ENCODE peak calls at places on chromosomes 5 and 9, in five cellular contexts. One of them, this sample, is unnamed.

GRCh38 chr5:39283231-39283818 is 64.0 kb upstream of the FYB1 start:
- DNase-seq in sigmoid colon: no peak
- DNase-seq in anterior cingulate cortex: peak
- DNase-seq in cerebellar cortex: peak
- DNase-seq in stimulated activated CD8-positive, alpha-beta memory T cell treated with anti-CD3 and anti-CD28 coated beads, Interleukin-15, amount 100 ng/mL, for 4 hours: peak
- DNase-seq in this sample: no peak

GRCh38 chr5:1552469-1553255 is 28.9 kb upstream of the LPCAT1 start:
- DNase-seq in cerebellar cortex: peak
- DNase-seq in stimulated activated CD8-positive, alpha-beta memory T cell treated with anti-CD3 and anti-CD28 coated beads, Interleukin-15, amount 100 ng/mL, for 4 hours: no peak
- DNase-seq in sigmoid colon: peak
- DNase-seq in anterior cingulate cortex: peak
- DNase-seq in this sample: peak

GRCh38 chr5:139459451-139459934 is 3.0 kb downstream of the ECSCR start:
- DNase-seq in cerebellar cortex: no peak
- DNase-seq in anterior cingulate cortex: no peak
- DNase-seq in stimulated activated CD8-positive, alpha-beta memory T cell treated with anti-CD3 and anti-CD28 coated beads, Interleukin-15, amount 100 ng/mL, for 4 hours: no peak
- DNase-seq in sigmoid colon: peak
- DNase-seq in this sample: no peak

GRCh38 chr5:167061695-167062094 is 1229.8 kb upstream of the WWC1 start:
- DNase-seq in cerebellar cortex: no peak
- DNase-seq in stimulated activated CD8-positive, alpha-beta memory T cell treated with anti-CD3 and anti-CD28 coated beads, Interleukin-15, amount 100 ng/mL, for 4 hours: no peak
- DNase-seq in sigmoid colon: no peak
- DNase-seq in anterior cingulate cortex: no peak
- DNase-seq in this sample: no peak

GRCh38 chr9:21837501-21837900 is 35.1 kb downstream of the MTAP start:
- DNase-seq in cerebellar cortex: no peak
- DNase-seq in stimulated activated CD8-positive, alpha-beta memory T cell treated with anti-CD3 and anti-CD28 coated beads, Interleukin-15, amount 100 ng/mL, for 4 hours: no peak
- DNase-seq in anterior cingulate cortex: no peak
- DNase-seq in sigmoid colon: no peak
- DNase-seq in this sample: no peak

GRCh38 chr5:126503602-126504104 is 80.4 kb downstream of the GRAMD2B start:
- DNase-seq in anterior cingulate cortex: no peak
- DNase-seq in cerebellar cortex: no peak
- DNase-seq in sigmoid colon: peak
- DNase-seq in stimulated activated CD8-positive, alpha-beta memory T cell treated with anti-CD3 and anti-CD28 coated beads, Interleukin-15, amount 100 ng/mL, for 4 hours: no peak
- DNase-seq in this sample: no peak

GRCh38 chr5:119359737-119360413 is 4.1 kb downstream of the TNFAIP8 start:
- DNase-seq in sigmoid colon: no peak
- DNase-seq in cerebellar cortex: no peak
- DNase-seq in stimulated activated CD8-positive, alpha-beta memory T cell treated with anti-CD3 and anti-CD28 coated beads, Interleukin-15, amount 100 ng/mL, for 4 hours: no peak
- DNase-seq in anterior cingulate cortex: no peak
- DNase-seq in this sample: no peak

GRCh38 chr5:53987091-53987490 is 323.3 kb downstream of the ARL15 start:
- DNase-seq in sigmoid colon: no peak
- DNase-seq in stimulated activated CD8-positive, alpha-beta memory T cell treated with anti-CD3 and anti-CD28 coated beads, Interleukin-15, amount 100 ng/mL, for 4 hours: no peak
- DNase-seq in anterior cingulate cortex: no peak
- DNase-seq in cerebellar cortex: no peak
- DNase-seq in this sample: no peak

GRCh38 chr9:26747611-26748010 is 145.0 kb downstream of the CAAP1 start:
- DNase-seq in stimulated activated CD8-positive, alpha-beta memory T cell treated with anti-CD3 and anti-CD28 coated beads, Interleukin-15, amount 100 ng/mL, for 4 hours: no peak
- DNase-seq in sigmoid colon: no peak
- DNase-seq in anterior cingulate cortex: no peak
- DNase-seq in cerebellar cortex: no peak
- DNase-seq in this sample: no peak

GRCh38 chr9:129012893-129013448 is 15.2 kb downstream of the SH3GLB2 start:
- DNase-seq in cerebellar cortex: no peak
- DNase-seq in stimulated activated CD8-positive, alpha-beta memory T cell treated with anti-CD3 and anti-CD28 coated beads, Interleukin-15, amount 100 ng/mL, for 4 hours: no peak
- DNase-seq in anterior cingulate cortex: no peak
- DNase-seq in sigmoid colon: no peak
- DNase-seq in this sample: no peak

GRCh38 chr9:12853021-12853420 is 78.2 kb downstream of the LURAP1L start:
- DNase-seq in sigmoid colon: no peak
- DNase-seq in anterior cingulate cortex: no peak
- DNase-seq in cerebellar cortex: no peak
- DNase-seq in stimulated activated CD8-positive, alpha-beta memory T cell treated with anti-CD3 and anti-CD28 coated beads, Interleukin-15, amount 100 ng/mL, for 4 hours: no peak
- DNase-seq in this sample: no peak

GRCh38 chr5:502325-503079 is 21.7 kb downstream of the SLC9A3 start:
- DNase-seq in anterior cingulate cortex: no peak
- DNase-seq in stimulated activated CD8-positive, alpha-beta memory T cell treated with anti-CD3 and anti-CD28 coated beads, Interleukin-15, amount 100 ng/mL, for 4 hours: no peak
- DNase-seq in sigmoid colon: no peak
- DNase-seq in cerebellar cortex: no peak
- DNase-seq in this sample: no peak

GRCh38 chr5:55146543-55147151 is 13.3 kb upstream of the GPX8 start:
- DNase-seq in anterior cingulate cortex: peak
- DNase-seq in cerebellar cortex: peak
- DNase-seq in sigmoid colon: peak
- DNase-seq in stimulated activated CD8-positive, alpha-beta memory T cell treated with anti-CD3 and anti-CD28 coated beads, Interleukin-15, amount 100 ng/mL, for 4 hours: peak
- DNase-seq in this sample: peak

GRCh38 chr5:122985954-122986721 is 50.4 kb downstream of the PPIC start:
- DNase-seq in anterior cingulate cortex: no peak
- DNase-seq in sigmoid colon: no peak
- DNase-seq in cerebellar cortex: no peak
- DNase-seq in stimulated activated CD8-positive, alpha-beta memory T cell treated with anti-CD3 and anti-CD28 coated beads, Interleukin-15, amount 100 ng/mL, for 4 hours: no peak
- DNase-seq in this sample: no peak

GRCh38 chr9:137456864-137457405 is 2.2 kb downstream of the NSMF start:
- DNase-seq in stimulated activated CD8-positive, alpha-beta memory T cell treated with anti-CD3 and anti-CD28 coated beads, Interleukin-15, amount 100 ng/mL, for 4 hours: no peak
- DNase-seq in cerebellar cortex: no peak
- DNase-seq in anterior cingulate cortex: no peak
- DNase-seq in sigmoid colon: no peak
- DNase-seq in this sample: no peak

GRCh38 chr5:83133797-83134196 is 56.5 kb downstream of the XRCC4 start:
- DNase-seq in anterior cingulate cortex: no peak
- DNase-seq in sigmoid colon: no peak
- DNase-seq in stimulated activated CD8-positive, alpha-beta memory T cell treated with anti-CD3 and anti-CD28 coated beads, Interleukin-15, amount 100 ng/mL, for 4 hours: no peak
- DNase-seq in cerebellar cortex: no peak
- DNase-seq in this sample: no peak

GRCh38 chr5:80370394-80370793 is 37.5 kb upstream of the ZFYVE16 start:
- DNase-seq in anterior cingulate cortex: no peak
- DNase-seq in sigmoid colon: no peak
- DNase-seq in stimulated activated CD8-positive, alpha-beta memory T cell treated with anti-CD3 and anti-CD28 coated beads, Interleukin-15, amount 100 ng/mL, for 4 hours: no peak
- DNase-seq in cerebellar cortex: no peak
- DNase-seq in this sample: no peak

This sample was measured in heart right ventricle.